ENCODE peak calls at places on chromosomes 5 and 9, in nine cellular contexts. B is CD8-positive, alpha-beta T cell; L is fibroblast of lung; E is lower lobe of right lung; K is neural progenitor cell; H is heart right ventricle; Q is Panc1; F is lung; P is heart left ventricle. X is an unnamed sample.

GRCh38 chr9:73643379-73644013 is 491.8 kb downstream of the ANXA1 start:
- DNase-seq in L (peak; percentile 0), P (no peak), F (no peak), B (no peak), H (no peak), E (no peak), K (no peak), Q (no peak), X (no peak)

GRCh38 chr5:79535477-79536192 is 21.7 kb upstream of the HOMER1 start:
- DNase-seq in K (no peak), L (no peak), E (no peak), Q (no peak), B (no peak), F (no peak), H (no peak), P (no peak), X (no peak)

GRCh38 chr9:120915854-120916495 is 10.6 kb downstream of the TRAF1 start:
- DNase-seq in K (no peak), H (no peak), B (no peak), P (no peak), L (no peak), F (no peak), E (no peak), Q (no peak), X (no peak)

GRCh38 chr5:67538855-67539506 is 342.4 kb upstream of the CD180 start:
- DNase-seq in E (no peak), Q (no peak), F (no peak), L (no peak), P (no peak), H (no peak), K (no peak), B (no peak), X (no peak)

GRCh38 chr5:95734916-95735315 is 3.8 kb downstream of the RHOBTB3 start:
- DNase-seq in B (no peak), L (peak; percentile 95), P (no peak), F (no peak), Q (no peak), H (no peak), K (no peak), E (no peak), X (no peak)

GRCh38 chr5:89849819-89850515 is 559.6 kb downstream of the CETN3 start:
- DNase-seq in B (no peak), H (no peak), Q (no peak), L (no peak), P (no peak), F (no peak), K (peak; percentile 29), E (no peak), X (no peak)

GRCh38 chr5:24245821-24246220 is 399.0 kb downstream of the CDH10 start:
- DNase-seq in L (no peak), B (no peak), P (no peak), K (no peak), H (no peak), Q (no peak), F (no peak), E (no peak), X (no peak)

GRCh38 chr5:151556808-151557207 is 34.3 kb downstream of the FAT2 start:
- DNase-seq in F (no peak), B (no peak), L (no peak), P (no peak), K (no peak), Q (no peak), H (no peak), E (no peak), X (no peak)

GRCh38 chr5:66145737-66146136 is 1.6 kb downstream of the SREK1 start:
- DNase-seq in L (no peak), F (no peak), E (no peak), Q (no peak), P (no peak), H (no peak), B (no peak), K (no peak), X (no peak)

GRCh38 chr9:78291240-78291915 is 5.5 kb upstream of the PSAT1 start:
- DNase-seq in B (no peak), L (peak; percentile 59), H (no peak), K (no peak), E (no peak), Q (no peak), F (no peak), P (no peak), X (peak; percentile 32)

GRCh38 chr5:66364186-66364585 is 220.1 kb downstream of the SREK1 start:
- DNase-seq in P (no peak), F (no peak), E (no peak), H (no peak), B (no peak), Q (no peak), K (no peak), L (no peak), X (no peak)

GRCh38 chr5:150553911-150554310 is 46.0 kb downstream of the NDST1 start:
- DNase-seq in B (no peak), P (no peak), E (no peak), H (no peak), L (no peak), K (no peak), F (no peak), Q (no peak), X (no peak)
- H3K4me1 ChIP-seq in B (no peaks in the 10 kb centered on the region), P (peaks cover 9% of the 10 kb centered on the region), E (no peaks in the 10 kb centered on the region), H (no peaks in the 10 kb centered on the region), L (no peaks in the 10 kb centered on the region), K (no peaks in the 10 kb centered on the region), F (no peaks in the 10 kb centered on the region), Q (peaks cover 9% of the 10 kb centered on the region), X (no peaks in the 10 kb centered on the region)

GRCh38 chr9:739362-739761 is 102.1 kb upstream of the DMRT1 start:
- DNase-seq in L (no peak), K (no peak), P (no peak), F (no peak), E (no peak), Q (no peak), B (no peak), H (no peak), X (no peak)

GRCh38 chr9:737400-738120 is 103.9 kb upstream of the DMRT1 start:
- DNase-seq in B (no peak), L (no peak), P (no peak), K (no peak), F (no peak), H (no peak), Q (no peak), E (no peak), X (peak; percentile 47)

GRCh38 chr9:734831-735511 is 106.5 kb upstream of the DMRT1 start:
- DNase-seq in P (peak; percentile 46), E (no peak), H (no peak), K (no peak), L (peak; percentile 98), B (no peak), F (no peak), Q (no peak), X (peak; percentile 65)

GRCh38 chr9:742104-742503 is 99.4 kb upstream of the DMRT1 start:
- DNase-seq in H (no peak), F (no peak), L (no peak), P (no peak), Q (no peak), K (no peak), E (no peak), B (no peak), X (no peak)

GRCh38 chr9:738209-738915 is 103.1 kb upstream of the DMRT1 start:
- DNase-seq in K (no peak), F (peak; percentile 61), Q (no peak), L (peak; percentile 87), P (peak; percentile 80), B (no peak), E (peak; percentile 50), H (peak; percentile 42), X (peak; percentile 89)
- H3K4me1 ChIP-seq in K (peaks cover 7% of the 10 kb centered on the region), F (peaks cover 11% of the 10 kb centered on the region), Q (no peaks in the 10 kb centered on the region), L (peaks cover 37% of the 10 kb centered on the region), P (peaks cover 57% of the 10 kb centered on the region), B (no peaks in the 10 kb centered on the region), E (peaks cover 32% of the 10 kb centered on the region), H (peaks cover 26% of the 10 kb centered on the region), X (no peaks in the 10 kb centered on the region)

DNA sequence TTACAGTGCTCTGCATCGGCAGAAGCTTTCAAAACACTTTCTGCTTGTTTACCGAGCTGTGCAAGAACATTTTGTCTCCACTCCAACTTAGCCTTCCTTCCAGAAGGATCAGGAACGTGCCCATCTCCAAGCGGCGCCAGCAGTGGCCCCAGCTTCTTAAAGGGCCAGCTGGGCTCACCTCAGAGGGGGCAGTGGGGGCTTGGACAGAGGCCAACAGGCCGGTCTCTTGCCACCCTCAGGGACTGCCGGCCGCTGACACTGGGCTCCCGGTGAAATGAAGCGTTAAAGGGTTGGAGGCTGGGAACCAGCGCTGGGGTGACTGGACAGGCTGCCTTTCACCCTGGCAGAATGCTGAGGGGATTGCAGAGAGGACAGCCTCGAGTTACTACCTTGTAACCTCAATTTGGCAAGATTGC is 67.0 kb upstream of the RNU6ATAC start:
- DNase-seq in F (no peak), H (no peak), P (no peak), E (no peak), L (peak; percentile 35), K (no peak), Q (no peak), B (no peak), X (no peak)
- H3K4me1 ChIP-seq in F (peaks cover 8% of the 10 kb centered on the region), H (peaks cover 16% of the 10 kb centered on the region), P (peaks cover 27% of the 10 kb centered on the region), E (peaks cover 26% of the 10 kb centered on the region), L (peaks cover 2% of the 10 kb centered on the region), K (no peaks in the 10 kb centered on the region), Q (no peaks in the 10 kb centered on the region), B (no peaks in the 10 kb centered on the region), X (no peaks in the 10 kb centered on the region)

GRCh38 chr9:130191749-130192120 is 19.5 kb downstream of the NCS1 start:
- DNase-seq in Q (no peak), B (no peak), K (no peak), P (no peak), L (no peak), H (no peak), E (no peak), F (no peak), X (no peak)
- H3K4me1 ChIP-seq in Q (peaks cover 13% of the 10 kb centered on the region), B (no peaks in the 10 kb centered on the region), K (peaks cover 35% of the 10 kb centered on the region), P (peaks cover 4% of the 10 kb centered on the region), L (peaks cover 16% of the 10 kb centered on the region), H (no peaks in the 10 kb centered on the region), E (peaks cover 9% of the 10 kb centered on the region), F (peaks cover under 1% of the 10 kb centered on the region), X (peaks cover 25% of the 10 kb centered on the region)

GRCh38 chr9:87420884-87421283 is 76.8 kb upstream of the DAPK1 start:
- DNase-seq in P (no peak), K (no peak), E (no peak), L (no peak), H (no peak), B (no peak), F (no peak), Q (no peak), X (no peak)
- H3K4me1 ChIP-seq in P (no peaks in the 10 kb centered on the region), K (no peaks in the 10 kb centered on the region), E (no peaks in the 10 kb centered on the region), L (no peaks in the 10 kb centered on the region), H (no peaks in the 10 kb centered on the region), B (no peaks in the 10 kb centered on the region), F (no peaks in the 10 kb centered on the region), Q (no peaks in the 10 kb centered on the region), X (no peaks in the 10 kb centered on the region)

GRCh38 chr5:375921-376871 is 54.7 kb downstream of the AHRR start:
- DNase-seq in K (no peak), L (no peak), P (no peak), E (no peak), Q (no peak), F (no peak), B (peak; percentile 8), H (no peak), X (peak; percentile 51)
- H3K4me1 ChIP-seq in K (peaks cover 5% of the 10 kb centered on the region), L (peaks cover 40% of the 10 kb centered on the region), P (peaks cover 18% of the 10 kb centered on the region), E (peaks cover 27% of the 10 kb centered on the region), Q (no peaks in the 10 kb centered on the region), F (peaks cover 19% of the 10 kb centered on the region), B (peaks cover 24% of the 10 kb centered on the region), H (peaks cover 9% of the 10 kb centered on the region), X (no peaks in the 10 kb centered on the region)

X was measured in right atrium auricular region.